ENCODE peak calls at places on chromosomes 6 and 20, in nine cellular contexts. One of them, this sample, is unnamed. For H3K4me1, the result is how much of the 10 kb centered on the place peaks cover.

GRCh38 chr6:22827760-22828159 is 258.4 kb downstream of the HDGFL1 start:
- DNase-seq in upper lobe of left lung: no peak
- DNase-seq in naive thymus-derived CD4-positive, alpha-beta T cell: no peak
- DNase-seq in CD8-positive, alpha-beta T cell: no peak
- DNase-seq in breast epithelium: no peak
- DNase-seq in CD8-positive, alpha-beta memory T cell: no peak
- DNase-seq in GM23338: no peak
- DNase-seq in A673: no peak
- DNase-seq in esophagus squamous epithelium: no peak
- DNase-seq in this sample: no peak

GRCh38 chr20:37365760-37366638 is 20.1 kb downstream of the SRC start:
- DNase-seq in naive thymus-derived CD4-positive, alpha-beta T cell: no peak
- DNase-seq in CD8-positive, alpha-beta memory T cell: no peak
- DNase-seq in CD8-positive, alpha-beta T cell: no peak
- DNase-seq in A673: no peak
- DNase-seq in GM23338: no peak
- DNase-seq in esophagus squamous epithelium: no peak
- DNase-seq in upper lobe of left lung: peak
- DNase-seq in breast epithelium: no peak
- DNase-seq in this sample: no peak

GRCh38 chr20:23622839-23623343 is 14.9 kb downstream of the CST3 start:
- DNase-seq in CD8-positive, alpha-beta T cell: no peak
- DNase-seq in upper lobe of left lung: peak
- DNase-seq in esophagus squamous epithelium: no peak
- DNase-seq in GM23338: no peak
- DNase-seq in naive thymus-derived CD4-positive, alpha-beta T cell: no peak
- DNase-seq in breast epithelium: peak
- DNase-seq in CD8-positive, alpha-beta memory T cell: no peak
- DNase-seq in A673: peak
- DNase-seq in this sample: peak

GRCh38 chr6:32962427-32962826 is 6.0 kb upstream of the BRD2 start:
- DNase-seq in upper lobe of left lung: no peak
- DNase-seq in CD8-positive, alpha-beta memory T cell: no peak
- DNase-seq in naive thymus-derived CD4-positive, alpha-beta T cell: no peak
- DNase-seq in breast epithelium: no peak
- DNase-seq in A673: no peak
- DNase-seq in GM23338: no peak
- DNase-seq in CD8-positive, alpha-beta T cell: no peak
- DNase-seq in esophagus squamous epithelium: no peak
- DNase-seq in this sample: no peak

GRCh38 chr20:58692579-58693225 is at the start of gene NPEPL1:
- DNase-seq in naive thymus-derived CD4-positive, alpha-beta T cell: peak
- DNase-seq in CD8-positive, alpha-beta T cell: peak
- DNase-seq in CD8-positive, alpha-beta memory T cell: peak
- DNase-seq in A673: peak
- DNase-seq in upper lobe of left lung: peak
- DNase-seq in GM23338: peak
- DNase-seq in breast epithelium: no peak
- DNase-seq in esophagus squamous epithelium: no peak
- DNase-seq in this sample: no peak

GRCh38 chr6:56618050-56618449 is 24.6 kb downstream of the DST start:
- DNase-seq in GM23338: peak
- DNase-seq in breast epithelium: peak
- DNase-seq in esophagus squamous epithelium: no peak
- DNase-seq in upper lobe of left lung: no peak
- DNase-seq in naive thymus-derived CD4-positive, alpha-beta T cell: no peak
- DNase-seq in CD8-positive, alpha-beta T cell: no peak
- DNase-seq in A673: peak
- DNase-seq in CD8-positive, alpha-beta memory T cell: no peak
- DNase-seq in this sample: no peak

GRCh38 chr6:4561773-4562172 is 214.4 kb upstream of the CDYL start:
- DNase-seq in upper lobe of left lung: no peak
- DNase-seq in esophagus squamous epithelium: no peak
- DNase-seq in breast epithelium: no peak
- DNase-seq in naive thymus-derived CD4-positive, alpha-beta T cell: no peak
- DNase-seq in A673: no peak
- DNase-seq in CD8-positive, alpha-beta memory T cell: no peak
- DNase-seq in CD8-positive, alpha-beta T cell: no peak
- DNase-seq in GM23338: no peak
- DNase-seq in this sample: no peak

GRCh38 chr20:9923648-9924047 is 84.8 kb upstream of the PAK5 start:
- DNase-seq in A673: no peak
- DNase-seq in CD8-positive, alpha-beta T cell: no peak
- DNase-seq in GM23338: no peak
- DNase-seq in naive thymus-derived CD4-positive, alpha-beta T cell: no peak
- DNase-seq in breast epithelium: no peak
- DNase-seq in upper lobe of left lung: no peak
- DNase-seq in CD8-positive, alpha-beta memory T cell: no peak
- DNase-seq in esophagus squamous epithelium: no peak
- DNase-seq in this sample: no peak

GRCh38 chr6:3651698-3652229 is 99.7 kb downstream of the PXDC1 start:
- DNase-seq in GM23338: no peak
- DNase-seq in naive thymus-derived CD4-positive, alpha-beta T cell: no peak
- DNase-seq in A673: no peak
- DNase-seq in CD8-positive, alpha-beta T cell: no peak
- DNase-seq in CD8-positive, alpha-beta memory T cell: no peak
- DNase-seq in upper lobe of left lung: no peak
- DNase-seq in breast epithelium: no peak
- DNase-seq in esophagus squamous epithelium: no peak
- DNase-seq in this sample: no peak

GRCh38 chr6:135880066-135880972 is 28.8 kb downstream of the PDE7B start:
- DNase-seq in CD8-positive, alpha-beta T cell: peak
- DNase-seq in GM23338: no peak
- DNase-seq in breast epithelium: no peak
- DNase-seq in naive thymus-derived CD4-positive, alpha-beta T cell: peak
- DNase-seq in esophagus squamous epithelium: no peak
- DNase-seq in CD8-positive, alpha-beta memory T cell: peak
- DNase-seq in A673: no peak
- DNase-seq in upper lobe of left lung: no peak
- DNase-seq in this sample: peak

GRCh38 chr20:44800398-44801046 is 9.8 kb downstream of the RIMS4 start:
- DNase-seq in naive thymus-derived CD4-positive, alpha-beta T cell: no peak
- DNase-seq in CD8-positive, alpha-beta memory T cell: no peak
- DNase-seq in upper lobe of left lung: no peak
- DNase-seq in GM23338: peak
- DNase-seq in CD8-positive, alpha-beta T cell: no peak
- DNase-seq in breast epithelium: no peak
- DNase-seq in esophagus squamous epithelium: no peak
- DNase-seq in A673: no peak
- DNase-seq in this sample: no peak

GRCh38 chr20:3777381-3777725 is 3.9 kb downstream of the SPEF1 start:
- DNase-seq in CD8-positive, alpha-beta T cell: no peak
- DNase-seq in naive thymus-derived CD4-positive, alpha-beta T cell: peak
- DNase-seq in CD8-positive, alpha-beta memory T cell: peak
- DNase-seq in upper lobe of left lung: no peak
- DNase-seq in esophagus squamous epithelium: no peak
- DNase-seq in breast epithelium: no peak
- DNase-seq in GM23338: peak
- DNase-seq in A673: no peak
- DNase-seq in this sample: no peak

GRCh38 chr6:87213364-87213763 is 58.0 kb downstream of the ZNF292 start:
- DNase-seq in A673: no peak
- DNase-seq in esophagus squamous epithelium: no peak
- DNase-seq in upper lobe of left lung: no peak
- DNase-seq in breast epithelium: peak
- DNase-seq in naive thymus-derived CD4-positive, alpha-beta T cell: no peak
- DNase-seq in CD8-positive, alpha-beta memory T cell: no peak
- DNase-seq in GM23338: no peak
- DNase-seq in CD8-positive, alpha-beta T cell: no peak
- DNase-seq in this sample: peak

GRCh38 chr6:140002406-140003022 is 628.1 kb upstream of the CITED2 start:
- DNase-seq in breast epithelium: no peak
- DNase-seq in CD8-positive, alpha-beta T cell: no peak
- DNase-seq in naive thymus-derived CD4-positive, alpha-beta T cell: no peak
- DNase-seq in A673: no peak
- DNase-seq in GM23338: peak
- DNase-seq in esophagus squamous epithelium: no peak
- DNase-seq in CD8-positive, alpha-beta memory T cell: no peak
- DNase-seq in upper lobe of left lung: no peak
- DNase-seq in this sample: no peak

GRCh38 chr6:24720131-24720603 is 1.2 kb upstream of the C6orf62 start:
- DNase-seq in GM23338: peak
- DNase-seq in naive thymus-derived CD4-positive, alpha-beta T cell: peak
- DNase-seq in A673: peak
- DNase-seq in upper lobe of left lung: peak
- DNase-seq in breast epithelium: peak
- DNase-seq in esophagus squamous epithelium: no peak
- DNase-seq in CD8-positive, alpha-beta T cell: peak
- DNase-seq in CD8-positive, alpha-beta memory T cell: peak
- DNase-seq in this sample: peak

GRCh38 chr6:100924574-100924973 is 43.4 kb upstream of the ASCC3 start:
- DNase-seq in esophagus squamous epithelium: no peak
- DNase-seq in upper lobe of left lung: no peak
- DNase-seq in CD8-positive, alpha-beta memory T cell: no peak
- DNase-seq in GM23338: no peak
- DNase-seq in naive thymus-derived CD4-positive, alpha-beta T cell: no peak
- DNase-seq in CD8-positive, alpha-beta T cell: no peak
- DNase-seq in breast epithelium: no peak
- DNase-seq in A673: no peak
- DNase-seq in this sample: no peak

GRCh38 chr20:4962257-4962855 is 39.0 kb downstream of the SLC23A2 start:
- DNase-seq in esophagus squamous epithelium: no peak
- DNase-seq in CD8-positive, alpha-beta T cell: peak
- DNase-seq in A673: no peak
- DNase-seq in GM23338: no peak
- DNase-seq in CD8-positive, alpha-beta memory T cell: peak
- DNase-seq in upper lobe of left lung: peak
- DNase-seq in breast epithelium: no peak
- DNase-seq in naive thymus-derived CD4-positive, alpha-beta T cell: peak
- DNase-seq in this sample: no peak

GRCh38 chr6:36691612-36692011 is 6.0 kb upstream of the RAB44 start:
- DNase-seq in naive thymus-derived CD4-positive, alpha-beta T cell: no peak
- DNase-seq in CD8-positive, alpha-beta T cell: no peak
- DNase-seq in breast epithelium: no peak
- DNase-seq in esophagus squamous epithelium: no peak
- DNase-seq in A673: no peak
- DNase-seq in CD8-positive, alpha-beta memory T cell: no peak
- DNase-seq in GM23338: no peak
- DNase-seq in upper lobe of left lung: no peak
- DNase-seq in this sample: no peak
- H3K4me1 ChIP-seq in naive thymus-derived CD4-positive, alpha-beta T cell: under half
- H3K4me1 ChIP-seq in CD8-positive, alpha-beta T cell: under half
- H3K4me1 ChIP-seq in breast epithelium: under half
- H3K4me1 ChIP-seq in esophagus squamous epithelium: under half
- H3K4me1 ChIP-seq in A673: under half
- H3K4me1 ChIP-seq in CD8-positive, alpha-beta memory T cell: under half
- H3K4me1 ChIP-seq in GM23338: under half
- H3K4me1 ChIP-seq in upper lobe of left lung: under half
- H3K4me1 ChIP-seq in this sample: under half

GRCh38 chr6:28544211-28544610 is 18.5 kb downstream of the GPX5 start:
- DNase-seq in breast epithelium: no peak
- DNase-seq in upper lobe of left lung: no peak
- DNase-seq in A673: no peak
- DNase-seq in CD8-positive, alpha-beta T cell: no peak
- DNase-seq in CD8-positive, alpha-beta memory T cell: no peak
- DNase-seq in esophagus squamous epithelium: no peak
- DNase-seq in naive thymus-derived CD4-positive, alpha-beta T cell: no peak
- DNase-seq in GM23338: peak
- DNase-seq in this sample: peak
- H3K4me3 ChIP-seq in breast epithelium: peak
- H3K4me3 ChIP-seq in upper lobe of left lung: peak
- H3K4me3 ChIP-seq in A673: peak
- H3K4me3 ChIP-seq in CD8-positive, alpha-beta T cell: peak
- H3K4me3 ChIP-seq in CD8-positive, alpha-beta memory T cell: peak
- H3K4me3 ChIP-seq in esophagus squamous epithelium: peak
- H3K4me3 ChIP-seq in naive thymus-derived CD4-positive, alpha-beta T cell: peak
- H3K4me3 ChIP-seq in GM23338: peak
- H3K4me3 ChIP-seq in this sample: peak

GRCh38 chr6:26026833-26027490 is 60.3 kb upstream of the HFE start:
- DNase-seq in CD8-positive, alpha-beta T cell: peak
- DNase-seq in GM23338: peak
- DNase-seq in breast epithelium: peak
- DNase-seq in A673: peak
- DNase-seq in upper lobe of left lung: peak
- DNase-seq in naive thymus-derived CD4-positive, alpha-beta T cell: peak
- DNase-seq in CD8-positive, alpha-beta memory T cell: peak
- DNase-seq in esophagus squamous epithelium: peak
- DNase-seq in this sample: peak
- H3K4me1 ChIP-seq in CD8-positive, alpha-beta T cell: under half
- H3K4me1 ChIP-seq in GM23338: under half
- H3K4me1 ChIP-seq in breast epithelium: under half
- H3K4me1 ChIP-seq in A673: under half
- H3K4me1 ChIP-seq in upper lobe of left lung: under half
- H3K4me1 ChIP-seq in naive thymus-derived CD4-positive, alpha-beta T cell: under half
- H3K4me1 ChIP-seq in CD8-positive, alpha-beta memory T cell: under half
- H3K4me1 ChIP-seq in esophagus squamous epithelium: under half
- H3K4me1 ChIP-seq in this sample: half or more

DNA sequence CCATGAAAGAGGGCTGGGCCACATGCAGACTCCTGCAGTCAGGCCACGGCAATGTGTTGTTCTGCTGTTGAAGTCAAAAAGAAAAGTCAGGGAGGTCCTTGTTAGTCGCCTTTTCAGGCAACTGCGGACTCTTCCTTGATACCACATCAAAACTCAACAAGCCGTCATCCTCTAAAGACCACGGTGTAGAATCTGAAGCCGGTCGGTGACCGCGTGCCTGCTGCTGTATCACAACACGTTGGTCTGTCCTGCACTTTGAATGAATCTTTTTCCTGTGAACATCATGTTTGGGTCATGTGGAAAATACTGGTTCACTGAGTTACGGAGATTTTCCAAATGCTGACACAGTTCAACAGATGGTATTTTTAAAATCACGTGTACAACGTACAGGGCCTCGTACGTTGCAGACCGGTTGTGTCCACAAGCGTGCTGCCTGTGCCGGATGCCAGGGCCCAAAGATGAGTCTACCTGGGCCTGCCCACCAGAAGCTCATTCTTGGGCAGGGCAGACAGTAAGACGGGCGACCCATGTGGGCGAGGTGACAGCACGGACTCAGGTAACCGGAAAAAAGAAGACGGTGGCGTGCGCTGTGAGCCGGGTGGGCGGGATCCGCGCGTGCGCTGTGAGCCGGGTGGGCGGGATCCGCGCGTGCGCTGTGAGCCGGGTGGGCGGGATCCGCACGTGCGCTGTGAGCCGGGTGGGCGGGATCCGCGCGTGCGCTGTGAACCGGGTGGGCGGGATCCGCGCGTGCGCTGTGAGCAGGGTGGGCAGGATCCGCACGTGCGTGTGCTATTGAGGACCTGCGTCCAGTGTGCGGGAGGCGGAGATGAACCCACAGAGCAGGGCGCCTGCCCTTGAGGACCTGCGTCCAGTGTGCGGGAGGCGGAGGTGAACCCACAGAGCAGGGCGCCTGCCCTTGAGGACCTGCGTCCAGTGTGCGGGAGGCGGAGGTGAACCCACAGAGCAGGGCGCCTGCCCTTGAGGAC is 114.5 kb downstream of the FAM120B start:
- DNase-seq in naive thymus-derived CD4-positive, alpha-beta T cell: no peak
- DNase-seq in A673: no peak
- DNase-seq in esophagus squamous epithelium: no peak
- DNase-seq in GM23338: no peak
- DNase-seq in CD8-positive, alpha-beta memory T cell: no peak
- DNase-seq in upper lobe of left lung: no peak
- DNase-seq in breast epithelium: no peak
- DNase-seq in CD8-positive, alpha-beta T cell: no peak
- DNase-seq in this sample: no peak
- H3K4me3 ChIP-seq in naive thymus-derived CD4-positive, alpha-beta T cell: no peak
- H3K4me3 ChIP-seq in A673: no peak
- H3K4me3 ChIP-seq in esophagus squamous epithelium: no peak
- H3K4me3 ChIP-seq in GM23338: no peak
- H3K4me3 ChIP-seq in CD8-positive, alpha-beta memory T cell: no peak
- H3K4me3 ChIP-seq in upper lobe of left lung: no peak
- H3K4me3 ChIP-seq in breast epithelium: no peak
- H3K4me3 ChIP-seq in CD8-positive, alpha-beta T cell: no peak
- H3K4me3 ChIP-seq in this sample: no peak

This sample was measured in PC-9.